ENCODE peak calls at places on chromosome 18, in eight cellular contexts. One of them, this sample, is unnamed.
A peak's percentile ranks its signal among the peaks of the same experiment; 100 is the strongest.

GRCh38 chr18:79882522-79883241 is 68.8 kb downstream of the SLC66A2 start:
- DNase-seq in SK-N-SH: peak; percentile 29
- DNase-seq in HCT116: no peak
- DNase-seq in OCI-LY7: no peak
- DNase-seq in GM23338: no peak
- DNase-seq in MM.1S: no peak
- DNase-seq in GM23248: no peak
- DNase-seq in hepatocyte: no peak
- DNase-seq in this sample: no peak

GRCh38 chr18:25223899-25224607 is 127.9 kb downstream of the ZNF521 start:
- DNase-seq in SK-N-SH: no peak
- DNase-seq in HCT116: no peak
- DNase-seq in OCI-LY7: no peak
- DNase-seq in GM23338: no peak
- DNase-seq in MM.1S: no peak
- DNase-seq in GM23248: peak; percentile 57
- DNase-seq in hepatocyte: no peak
- DNase-seq in this sample: no peak

GRCh38 chr18:34993289-34993688 is 47.9 kb upstream of the MAPRE2 start:
- DNase-seq in SK-N-SH: no peak
- DNase-seq in HCT116: no peak
- DNase-seq in OCI-LY7: no peak
- DNase-seq in GM23338: no peak
- DNase-seq in MM.1S: no peak
- DNase-seq in GM23248: no peak
- DNase-seq in hepatocyte: no peak
- DNase-seq in this sample: no peak

GRCh38 chr18:79245517-79246001 is 150.2 kb upstream of the NFATC1 start:
- DNase-seq in SK-N-SH: no peak
- DNase-seq in HCT116: peak; percentile 83
- DNase-seq in OCI-LY7: no peak
- DNase-seq in GM23338: no peak
- DNase-seq in MM.1S: no peak
- DNase-seq in GM23248: peak; percentile 1
- DNase-seq in hepatocyte: no peak
- DNase-seq in this sample: no peak

GRCh38 chr18:75213610-75214009 is 3.0 kb downstream of the TSHZ1 start:
- DNase-seq in SK-N-SH: no peak
- DNase-seq in HCT116: no peak
- DNase-seq in OCI-LY7: no peak
- DNase-seq in GM23338: no peak
- DNase-seq in MM.1S: no peak
- DNase-seq in GM23248: peak; percentile 51
- DNase-seq in hepatocyte: no peak
- DNase-seq in this sample: no peak

GRCh38 chr18:50662177-50662576 is 102.3 kb downstream of the MAPK4 start:
- DNase-seq in SK-N-SH: peak; percentile 39
- DNase-seq in HCT116: peak; percentile 8
- DNase-seq in OCI-LY7: peak; percentile 17
- DNase-seq in GM23338: peak; percentile 73
- DNase-seq in MM.1S: peak; percentile 26
- DNase-seq in GM23248: peak; percentile 3
- DNase-seq in hepatocyte: peak; percentile 35
- DNase-seq in this sample: peak; percentile 47

GRCh38 chr18:27136208-27136535 is 48.9 kb downstream of the CHST9 start:
- DNase-seq in SK-N-SH: no peak
- DNase-seq in HCT116: no peak
- DNase-seq in OCI-LY7: no peak
- DNase-seq in GM23338: peak; percentile 76
- DNase-seq in MM.1S: no peak
- DNase-seq in GM23248: peak; percentile 0
- DNase-seq in hepatocyte: peak; percentile 32
- DNase-seq in this sample: no peak

GRCh38 chr18:35415511-35416427 is 38.6 kb upstream of the ZNF396 start:
- DNase-seq in SK-N-SH: no peak
- DNase-seq in HCT116: no peak
- DNase-seq in OCI-LY7: no peak
- DNase-seq in GM23338: no peak
- DNase-seq in MM.1S: no peak
- DNase-seq in GM23248: peak; percentile 65
- DNase-seq in hepatocyte: no peak
- DNase-seq in this sample: no peak

GRCh38 chr18:78737006-78737915 is 242.4 kb upstream of the SALL3 start:
- DNase-seq in SK-N-SH: no peak
- DNase-seq in HCT116: no peak
- DNase-seq in OCI-LY7: no peak
- DNase-seq in GM23338: no peak
- DNase-seq in MM.1S: no peak
- DNase-seq in GM23248: no peak
- DNase-seq in hepatocyte: no peak
- DNase-seq in this sample: no peak

GRCh38 chr18:70046796-70047195 is 99.1 kb upstream of the CD226 start:
- DNase-seq in SK-N-SH: no peak
- DNase-seq in HCT116: no peak
- DNase-seq in OCI-LY7: no peak
- DNase-seq in GM23338: no peak
- DNase-seq in MM.1S: no peak
- DNase-seq in GM23248: peak; percentile 67
- DNase-seq in hepatocyte: no peak
- DNase-seq in this sample: no peak

GRCh38 chr18:69845588-69846506 is 101.8 kb downstream of the CD226 start:
- DNase-seq in SK-N-SH: no peak
- DNase-seq in HCT116: no peak
- DNase-seq in OCI-LY7: no peak
- DNase-seq in GM23338: peak; percentile 43
- DNase-seq in MM.1S: no peak
- DNase-seq in GM23248: peak; percentile 1
- DNase-seq in hepatocyte: peak; percentile 7
- DNase-seq in this sample: no peak

GRCh38 chr18:21489119-21489750 is 111.3 kb downstream of the ESCO1 start:
- DNase-seq in SK-N-SH: peak; percentile 71
- DNase-seq in HCT116: peak; percentile 40
- DNase-seq in OCI-LY7: peak; percentile 67
- DNase-seq in GM23338: peak; percentile 90
- DNase-seq in MM.1S: peak; percentile 41
- DNase-seq in GM23248: peak; percentile 67
- DNase-seq in hepatocyte: peak; percentile 80
- DNase-seq in this sample: peak; percentile 61

GRCh38 chr18:61605376-61606067 is 272.3 kb downstream of the CDH20 start:
- DNase-seq in SK-N-SH: no peak
- DNase-seq in HCT116: no peak
- DNase-seq in OCI-LY7: no peak
- DNase-seq in GM23338: no peak
- DNase-seq in MM.1S: no peak
- DNase-seq in GM23248: peak; percentile 16
- DNase-seq in hepatocyte: no peak
- DNase-seq in this sample: no peak

GRCh38 chr18:73897517-73897916 is 250.1 kb downstream of the FBXO15 start:
- DNase-seq in SK-N-SH: no peak
- DNase-seq in HCT116: no peak
- DNase-seq in OCI-LY7: no peak
- DNase-seq in GM23338: peak; percentile 20
- DNase-seq in MM.1S: no peak
- DNase-seq in GM23248: no peak
- DNase-seq in hepatocyte: no peak
- DNase-seq in this sample: no peak

GRCh38 chr18:35073186-35074105 is 32.2 kb downstream of the MAPRE2 start:
- DNase-seq in SK-N-SH: no peak
- DNase-seq in HCT116: no peak
- DNase-seq in OCI-LY7: no peak
- DNase-seq in GM23338: no peak
- DNase-seq in MM.1S: no peak
- DNase-seq in GM23248: peak; percentile 71
- DNase-seq in hepatocyte: no peak
- DNase-seq in this sample: no peak

GRCh38 chr18:9825571-9826073 is 60.2 kb upstream of the TXNDC2 start:
- DNase-seq in SK-N-SH: no peak
- DNase-seq in HCT116: peak; percentile 83
- DNase-seq in OCI-LY7: peak; percentile 2
- DNase-seq in GM23338: no peak
- DNase-seq in MM.1S: no peak
- DNase-seq in GM23248: peak; percentile 89
- DNase-seq in hepatocyte: peak; percentile 79
- DNase-seq in this sample: no peak

GRCh38 chr18:50187659-50188058 is 7.3 kb downstream of the MYO5B start:
- DNase-seq in SK-N-SH: no peak
- DNase-seq in HCT116: no peak
- DNase-seq in OCI-LY7: no peak
- DNase-seq in GM23338: peak; percentile 17
- DNase-seq in MM.1S: no peak
- DNase-seq in GM23248: no peak
- DNase-seq in hepatocyte: no peak
- DNase-seq in this sample: no peak

DNA sequence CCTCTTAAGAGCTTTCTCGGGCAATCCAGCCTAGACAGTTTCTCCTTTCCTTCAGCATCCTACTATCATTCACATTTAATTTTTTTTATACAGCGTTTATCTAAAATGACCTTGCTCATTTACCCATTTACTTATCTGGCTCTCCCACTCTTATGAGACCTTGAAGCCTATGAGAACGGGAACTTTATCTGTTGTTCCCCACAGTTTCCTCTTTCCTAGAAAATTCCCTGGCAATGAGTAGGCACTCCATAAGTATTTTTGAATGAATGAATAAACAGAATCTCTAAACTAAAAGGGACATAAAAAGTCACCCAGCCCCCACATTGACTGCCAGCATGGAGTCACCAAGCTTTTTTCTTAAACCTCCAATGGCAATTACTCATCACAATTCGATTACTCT is 353.2 kb downstream of the METTL4 start:
- DNase-seq in SK-N-SH: no peak
- DNase-seq in HCT116: no peak
- DNase-seq in OCI-LY7: no peak
- DNase-seq in GM23338: no peak
- DNase-seq in MM.1S: no peak
- DNase-seq in GM23248: no peak
- DNase-seq in hepatocyte: no peak
- DNase-seq in this sample: no peak
- H3K27ac ChIP-seq in SK-N-SH: no peak overlapping the region
- H3K27ac ChIP-seq in HCT116: no peak overlapping the region
- H3K27ac ChIP-seq in OCI-LY7: no peak overlapping the region
- H3K27ac ChIP-seq in GM23338: no peak overlapping the region
- H3K27ac ChIP-seq in MM.1S: no peak overlapping the region
- H3K27ac ChIP-seq in GM23248: no peak overlapping the region
- H3K27ac ChIP-seq in hepatocyte: no peak overlapping the region
- H3K27ac ChIP-seq in this sample: no peak overlapping the region

GRCh38 chr18:32048507-32049091 is 30.0 kb downstream of the RNF125 start:
- DNase-seq in SK-N-SH: no peak
- DNase-seq in HCT116: no peak
- DNase-seq in OCI-LY7: peak; percentile 14
- DNase-seq in GM23338: no peak
- DNase-seq in MM.1S: no peak
- DNase-seq in GM23248: peak; percentile 86
- DNase-seq in hepatocyte: peak; percentile 25
- DNase-seq in this sample: no peak
- TF ChIP-seq EZH2phosphoT487 in SK-N-SH: no peak
- TF ChIP-seq EZH2phosphoT487 in HCT116: no peak
- TF ChIP-seq EZH2phosphoT487 in OCI-LY7: no peak
- TF ChIP-seq EZH2phosphoT487 in GM23338: no peak
- TF ChIP-seq EZH2phosphoT487 in MM.1S: no peak
- TF ChIP-seq EZH2phosphoT487 in GM23248: no peak
- TF ChIP-seq EZH2phosphoT487 in hepatocyte: no peak
- TF ChIP-seq EZH2phosphoT487 in this sample: no peak

DNA sequence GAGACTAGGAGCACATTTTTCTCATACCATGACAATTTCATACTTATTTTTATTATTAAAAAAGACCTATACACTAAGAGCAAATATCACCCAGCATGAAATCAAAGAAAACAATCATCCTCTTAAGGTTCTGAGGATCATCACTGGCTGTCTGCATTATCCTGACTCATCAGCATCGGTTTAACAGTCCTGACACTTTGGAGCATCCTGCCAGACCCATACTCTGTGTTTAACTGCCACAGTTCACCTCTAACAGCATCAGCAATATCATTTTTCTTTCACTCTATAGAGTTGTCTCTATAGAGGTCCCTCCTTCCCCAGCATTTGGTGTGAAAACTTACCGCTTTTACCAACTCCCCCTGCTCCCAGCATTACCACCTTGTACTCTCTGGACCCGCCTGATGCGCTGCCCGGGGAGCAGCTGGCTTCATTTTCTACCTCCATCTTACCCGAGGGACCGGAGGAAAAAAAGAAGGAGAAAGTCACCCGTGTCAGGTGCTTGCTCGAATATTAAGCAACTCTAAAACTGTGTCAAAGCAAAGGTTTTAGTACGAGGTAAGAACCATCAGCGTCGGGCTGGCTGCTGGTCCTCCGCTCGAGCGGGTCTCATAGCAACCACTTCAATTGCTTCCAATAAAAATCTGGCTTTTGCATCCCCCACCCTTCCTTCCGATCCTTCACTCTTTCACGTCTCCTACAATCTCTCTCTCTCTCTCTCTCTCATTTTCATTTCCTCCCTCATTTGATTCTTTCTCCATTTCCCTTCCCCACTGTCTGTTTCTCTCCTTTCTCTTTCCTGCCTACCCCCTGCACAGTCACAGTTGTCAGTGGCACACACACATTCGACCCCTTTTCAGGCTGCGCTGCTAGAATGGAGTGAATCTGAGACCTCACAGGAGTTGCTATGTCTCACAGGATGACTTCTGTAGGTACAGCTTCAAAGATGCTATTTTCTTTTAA is at the start of gene RIT2:
- DNase-seq in SK-N-SH: peak; percentile 27
- DNase-seq in HCT116: no peak
- DNase-seq in OCI-LY7: no peak
- DNase-seq in GM23338: peak; percentile 21
- DNase-seq in MM.1S: no peak
- DNase-seq in GM23248: no peak
- DNase-seq in hepatocyte: no peak
- DNase-seq in this sample: no peak
- H3K4me3 ChIP-seq in SK-N-SH: peak within 1 kb of the TSS; percentile 43
- H3K4me3 ChIP-seq in HCT116: no peak within 1 kb of the TSS
- H3K4me3 ChIP-seq in OCI-LY7: no peak within 1 kb of the TSS
- H3K4me3 ChIP-seq in GM23338: no peak within 1 kb of the TSS
- H3K4me3 ChIP-seq in MM.1S: no peak within 1 kb of the TSS
- H3K4me3 ChIP-seq in GM23248: no peak within 1 kb of the TSS
- H3K4me3 ChIP-seq in hepatocyte: no peak within 1 kb of the TSS
- H3K4me3 ChIP-seq in this sample: no peak within 1 kb of the TSS

GRCh38 chr18:13315000-13315399 is 96.4 kb downstream of the LDLRAD4 start:
- DNase-seq in SK-N-SH: no peak
- DNase-seq in HCT116: no peak
- DNase-seq in OCI-LY7: no peak
- DNase-seq in GM23338: no peak
- DNase-seq in MM.1S: no peak
- DNase-seq in GM23248: no peak
- DNase-seq in hepatocyte: no peak
- DNase-seq in this sample: no peak

GRCh38 chr18:13318644-13319501 is 100.3 kb downstream of the LDLRAD4 start:
- DNase-seq in SK-N-SH: no peak
- DNase-seq in HCT116: no peak
- DNase-seq in OCI-LY7: no peak
- DNase-seq in GM23338: no peak
- DNase-seq in MM.1S: no peak
- DNase-seq in GM23248: no peak
- DNase-seq in hepatocyte: no peak
- DNase-seq in this sample: no peak

GRCh38 chr18:13313006-13313661 is 94.6 kb downstream of the LDLRAD4 start:
- DNase-seq in SK-N-SH: no peak
- DNase-seq in HCT116: no peak
- DNase-seq in OCI-LY7: no peak
- DNase-seq in GM23338: no peak
- DNase-seq in MM.1S: no peak
- DNase-seq in GM23248: no peak
- DNase-seq in hepatocyte: no peak
- DNase-seq in this sample: no peak

GRCh38 chr18:13312515-13312914 is 94.0 kb downstream of the LDLRAD4 start:
- DNase-seq in SK-N-SH: no peak
- DNase-seq in HCT116: no peak
- DNase-seq in OCI-LY7: no peak
- DNase-seq in GM23338: no peak
- DNase-seq in MM.1S: no peak
- DNase-seq in GM23248: no peak
- DNase-seq in hepatocyte: no peak
- DNase-seq in this sample: no peak

GRCh38 chr18:13316066-13316465 is 97.5 kb downstream of the LDLRAD4 start:
- DNase-seq in SK-N-SH: no peak
- DNase-seq in HCT116: no peak
- DNase-seq in OCI-LY7: peak; percentile 11
- DNase-seq in GM23338: no peak
- DNase-seq in MM.1S: no peak
- DNase-seq in GM23248: peak; percentile 4
- DNase-seq in hepatocyte: no peak
- DNase-seq in this sample: no peak
- H3K27ac ChIP-seq in SK-N-SH: no peak overlapping the region
- H3K27ac ChIP-seq in HCT116: no peak overlapping the region
- H3K27ac ChIP-seq in OCI-LY7: no peak overlapping the region
- H3K27ac ChIP-seq in GM23338: no peak overlapping the region
- H3K27ac ChIP-seq in MM.1S: no peak overlapping the region
- H3K27ac ChIP-seq in GM23248: no peak overlapping the region
- H3K27ac ChIP-seq in hepatocyte: no peak overlapping the region
- H3K27ac ChIP-seq in this sample: no peak overlapping the region